ENCODE peak calls at places on chromosomes 6 and 20, in five cellular contexts. One of them, this sample, is unnamed.

GRCh38 chr6:167091149-167092107 is 31.5 kb upstream of the CCR6 start:
- DNase-seq in GM12878: no peak
- DNase-seq in Panc1: no peak
- DNase-seq in SK-N-SH: peak
- DNase-seq in H1: no peak
- DNase-seq in this sample: no peak

GRCh38 chr6:163820745-163821456 is 406.4 kb downstream of the QKI start:
- DNase-seq in GM12878: no peak
- DNase-seq in Panc1: no peak
- DNase-seq in SK-N-SH: peak
- DNase-seq in H1: no peak
- DNase-seq in this sample: no peak

GRCh38 chr6:167963589-167964057 is 33.8 kb upstream of the KIF25 start:
- DNase-seq in GM12878: no peak
- DNase-seq in Panc1: no peak
- DNase-seq in SK-N-SH: no peak
- DNase-seq in H1: no peak
- DNase-seq in this sample: no peak

GRCh38 chr6:149094934-149095341 is 222.6 kb upstream of the TAB2 start:
- DNase-seq in GM12878: no peak
- DNase-seq in Panc1: no peak
- DNase-seq in SK-N-SH: no peak
- DNase-seq in H1: no peak
- DNase-seq in this sample: no peak

GRCh38 chr6:64266351-64266821 is 630.8 kb downstream of the PHF3 start:
- DNase-seq in GM12878: peak
- DNase-seq in Panc1: no peak
- DNase-seq in SK-N-SH: no peak
- DNase-seq in H1: no peak
- DNase-seq in this sample: no peak

GRCh38 chr20:51220293-51220706 is 197.4 kb upstream of the KCNG1 start:
- DNase-seq in GM12878: no peak
- DNase-seq in Panc1: no peak
- DNase-seq in SK-N-SH: peak
- DNase-seq in H1: no peak
- DNase-seq in this sample: no peak

GRCh38 chr20:326645-327031 is 1.3 kb downstream of the SOX12 start:
- DNase-seq in GM12878: no peak
- DNase-seq in Panc1: no peak
- DNase-seq in SK-N-SH: no peak
- DNase-seq in H1: no peak
- DNase-seq in this sample: no peak

GRCh38 chr20:50645253-50646068 is 45.9 kb downstream of the RIPOR3 start:
- DNase-seq in GM12878: no peak
- DNase-seq in Panc1: peak
- DNase-seq in SK-N-SH: no peak
- DNase-seq in H1: peak
- DNase-seq in this sample: peak

GRCh38 chr6:150134280-150134920 is 8.4 kb upstream of the PPP1R14C start:
- DNase-seq in GM12878: no peak
- DNase-seq in Panc1: no peak
- DNase-seq in SK-N-SH: no peak
- DNase-seq in H1: no peak
- DNase-seq in this sample: no peak

GRCh38 chr6:84447651-84448050 is 220.2 kb upstream of the CEP162 start:
- DNase-seq in GM12878: no peak
- DNase-seq in Panc1: no peak
- DNase-seq in SK-N-SH: no peak
- DNase-seq in H1: no peak
- DNase-seq in this sample: no peak

GRCh38 chr6:26450240-26450639 is 7.5 kb upstream of the BTN2A1 start:
- DNase-seq in GM12878: no peak
- DNase-seq in Panc1: no peak
- DNase-seq in SK-N-SH: no peak
- DNase-seq in H1: no peak
- DNase-seq in this sample: no peak

GRCh38 chr6:108348655-108349349 is 53.9 kb downstream of the AFG1L start:
- DNase-seq in GM12878: peak
- DNase-seq in Panc1: no peak
- DNase-seq in SK-N-SH: no peak
- DNase-seq in H1: no peak
- DNase-seq in this sample: no peak

GRCh38 chr20:15507151-15507550 is 1066.1 kb downstream of the KIF16B start:
- DNase-seq in GM12878: no peak
- DNase-seq in Panc1: no peak
- DNase-seq in SK-N-SH: no peak
- DNase-seq in H1: no peak
- DNase-seq in this sample: no peak

GRCh38 chr20:15895126-15895525 is 678.1 kb downstream of the KIF16B start:
- DNase-seq in GM12878: no peak
- DNase-seq in Panc1: no peak
- DNase-seq in SK-N-SH: no peak
- DNase-seq in H1: no peak
- DNase-seq in this sample: no peak

GRCh38 chr6:105484238-105485161 is 81.6 kb upstream of the PREP start:
- DNase-seq in GM12878: no peak
- DNase-seq in Panc1: peak
- DNase-seq in SK-N-SH: peak
- DNase-seq in H1: no peak
- DNase-seq in this sample: peak

GRCh38 chr20:60431349-60431748 is 473.1 kb downstream of the CDH26 start:
- DNase-seq in GM12878: no peak
- DNase-seq in Panc1: no peak
- DNase-seq in SK-N-SH: no peak
- DNase-seq in H1: no peak
- DNase-seq in this sample: no peak

GRCh38 chr6:117776441-117776840 is 101.2 kb downstream of the NUS1 start:
- DNase-seq in GM12878: no peak
- DNase-seq in Panc1: no peak
- DNase-seq in SK-N-SH: no peak
- DNase-seq in H1: no peak
- DNase-seq in this sample: no peak

GRCh38 chr20:59933849-59934585 is 580 bp upstream of the SYCP2 start:
- DNase-seq in GM12878: no peak
- DNase-seq in Panc1: peak
- DNase-seq in SK-N-SH: peak
- DNase-seq in H1: no peak
- DNase-seq in this sample: peak

GRCh38 chr6:21588812-21589811 is 4.4 kb upstream of the SOX4 start:
- DNase-seq in GM12878: no peak
- DNase-seq in Panc1: no peak
- DNase-seq in SK-N-SH: peak
- DNase-seq in H1: no peak
- DNase-seq in this sample: peak

GRCh38 chr6:148760568-148761531 is 14.0 kb downstream of the UST start:
- DNase-seq in GM12878: peak
- DNase-seq in Panc1: no peak
- DNase-seq in SK-N-SH: no peak
- DNase-seq in H1: no peak
- DNase-seq in this sample: no peak

GRCh38 chr20:33566781-33567603 is 77.1 kb downstream of the CBFA2T2 start:
- DNase-seq in GM12878: no peak
- DNase-seq in Panc1: no peak
- DNase-seq in SK-N-SH: no peak
- DNase-seq in H1: no peak
- DNase-seq in this sample: no peak

GRCh38 chr20:58875111-58875510 is 22.6 kb downstream of the GNAS start:
- DNase-seq in GM12878: no peak
- DNase-seq in Panc1: no peak
- DNase-seq in SK-N-SH: no peak
- DNase-seq in H1: no peak
- DNase-seq in this sample: no peak

GRCh38 chr6:81767163-81768000 is 14.9 kb upstream of the TENT5A start:
- DNase-seq in GM12878: no peak
- DNase-seq in Panc1: no peak
- DNase-seq in SK-N-SH: no peak
- DNase-seq in H1: no peak
- DNase-seq in this sample: no peak

GRCh38 chr6:7448232-7448631 is 58.6 kb downstream of the RIOK1 start:
- DNase-seq in GM12878: no peak
- DNase-seq in Panc1: no peak
- DNase-seq in SK-N-SH: no peak
- DNase-seq in H1: no peak
- DNase-seq in this sample: no peak

GRCh38 chr20:47784599-47785320 is 521 bp downstream of the SULF2 start:
- DNase-seq in GM12878: no peak
- DNase-seq in Panc1: no peak
- DNase-seq in SK-N-SH: peak
- DNase-seq in H1: no peak
- DNase-seq in this sample: no peak

GRCh38 chr20:20368414-20369352 is 779 bp downstream of the INSM1 start:
- DNase-seq in GM12878: no peak
- DNase-seq in Panc1: no peak
- DNase-seq in SK-N-SH: peak
- DNase-seq in H1: no peak
- DNase-seq in this sample: no peak

GRCh38 chr6:87573307-87574024 is 16.3 kb downstream of the RARS2 start:
- DNase-seq in GM12878: no peak
- DNase-seq in Panc1: no peak
- DNase-seq in SK-N-SH: no peak
- DNase-seq in H1: no peak
- DNase-seq in this sample: no peak

GRCh38 chr6:21022343-21023107 is 488.3 kb downstream of the CDKAL1 start:
- DNase-seq in GM12878: peak
- DNase-seq in Panc1: peak
- DNase-seq in SK-N-SH: no peak
- DNase-seq in H1: no peak
- DNase-seq in this sample: peak

GRCh38 chr6:21026576-21027273 is 492.5 kb downstream of the CDKAL1 start:
- DNase-seq in GM12878: no peak
- DNase-seq in Panc1: no peak
- DNase-seq in SK-N-SH: no peak
- DNase-seq in H1: no peak
- DNase-seq in this sample: no peak

GRCh38 chr6:161429921-161430490 is 156.1 kb upstream of the AGPAT4 start:
- DNase-seq in GM12878: no peak
- DNase-seq in Panc1: no peak
- DNase-seq in SK-N-SH: no peak
- DNase-seq in H1: no peak
- DNase-seq in this sample: no peak

GRCh38 chr20:32382102-32382950 is 24.2 kb downstream of the ASXL1 start:
- DNase-seq in GM12878: no peak
- DNase-seq in Panc1: no peak
- DNase-seq in SK-N-SH: no peak
- DNase-seq in H1: no peak
- DNase-seq in this sample: no peak

GRCh38 chr6:55898342-55898741 is 23.0 kb upstream of the BMP5 start:
- DNase-seq in GM12878: no peak
- DNase-seq in Panc1: no peak
- DNase-seq in SK-N-SH: no peak
- DNase-seq in H1: no peak
- DNase-seq in this sample: no peak

GRCh38 chr6:36377594-36377993 is 9.9 kb downstream of the ETV7 start:
- DNase-seq in GM12878: no peak
- DNase-seq in Panc1: no peak
- DNase-seq in SK-N-SH: no peak
- DNase-seq in H1: no peak
- DNase-seq in this sample: no peak

DNA sequence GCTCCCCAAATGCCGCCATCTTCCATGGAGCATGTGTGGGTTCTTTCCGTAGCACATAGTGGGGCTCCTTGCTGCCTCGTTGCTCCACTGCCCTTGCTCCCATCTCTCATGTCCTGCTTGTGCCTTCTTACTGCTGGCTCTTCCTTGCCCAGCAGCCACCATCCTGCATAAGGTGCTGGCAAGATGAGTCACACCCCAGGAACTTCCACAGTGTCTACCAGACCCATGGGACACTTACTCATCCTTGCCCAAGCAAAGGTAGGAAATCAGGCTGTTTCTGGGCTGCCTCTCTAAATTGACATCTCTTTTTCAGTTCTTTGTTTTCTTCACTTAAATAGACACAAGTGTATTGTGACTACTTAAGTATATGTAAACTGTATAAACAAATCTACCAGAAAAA is 39.4 kb upstream of the RGS17 start:
- DNase-seq in GM12878: no peak
- DNase-seq in Panc1: no peak
- DNase-seq in SK-N-SH: no peak
- DNase-seq in H1: no peak
- DNase-seq in this sample: peak
- TF ChIP-seq SIN3A in GM12878: no peak
- TF ChIP-seq SIN3A in Panc1: no peak
- TF ChIP-seq SIN3A in SK-N-SH: no peak
- TF ChIP-seq SIN3A in H1: no peak
- TF ChIP-seq SIN3A in this sample: no peak

DNA sequence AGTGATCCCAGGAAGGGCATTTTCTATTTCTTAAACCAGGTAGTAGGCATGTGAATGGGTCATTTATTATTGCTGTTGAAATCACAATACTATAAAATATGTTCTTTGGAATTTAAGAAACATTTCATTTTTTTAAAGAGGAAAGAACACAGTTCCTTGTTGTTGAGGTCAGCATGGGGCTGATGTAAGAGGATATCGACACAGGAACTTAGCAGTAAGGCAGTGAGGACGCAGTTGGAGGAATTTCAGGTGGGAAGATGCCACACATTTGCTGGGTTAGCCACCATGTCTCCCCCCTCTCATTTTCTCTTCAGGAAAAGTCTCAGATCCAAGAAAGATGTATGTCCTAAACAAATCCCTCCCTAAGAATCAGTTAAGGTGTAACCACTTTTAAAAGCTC is 99.1 kb downstream of the TCP11 start:
- DNase-seq in GM12878: no peak
- DNase-seq in Panc1: no peak
- DNase-seq in SK-N-SH: no peak
- DNase-seq in H1: no peak
- DNase-seq in this sample: no peak
- TF ChIP-seq SIN3A in GM12878: no peak
- TF ChIP-seq SIN3A in Panc1: no peak
- TF ChIP-seq SIN3A in SK-N-SH: no peak
- TF ChIP-seq SIN3A in H1: no peak
- TF ChIP-seq SIN3A in this sample: no peak

GRCh38 chr6:14540276-14540675 is 422.7 kb downstream of the CD83 start:
- DNase-seq in GM12878: no peak
- DNase-seq in Panc1: no peak
- DNase-seq in SK-N-SH: no peak
- DNase-seq in H1: no peak
- DNase-seq in this sample: no peak
- TF ChIP-seq SIN3A in GM12878: no peak
- TF ChIP-seq SIN3A in Panc1: no peak
- TF ChIP-seq SIN3A in SK-N-SH: no peak
- TF ChIP-seq SIN3A in H1: no peak
- TF ChIP-seq SIN3A in this sample: no peak

DNA sequence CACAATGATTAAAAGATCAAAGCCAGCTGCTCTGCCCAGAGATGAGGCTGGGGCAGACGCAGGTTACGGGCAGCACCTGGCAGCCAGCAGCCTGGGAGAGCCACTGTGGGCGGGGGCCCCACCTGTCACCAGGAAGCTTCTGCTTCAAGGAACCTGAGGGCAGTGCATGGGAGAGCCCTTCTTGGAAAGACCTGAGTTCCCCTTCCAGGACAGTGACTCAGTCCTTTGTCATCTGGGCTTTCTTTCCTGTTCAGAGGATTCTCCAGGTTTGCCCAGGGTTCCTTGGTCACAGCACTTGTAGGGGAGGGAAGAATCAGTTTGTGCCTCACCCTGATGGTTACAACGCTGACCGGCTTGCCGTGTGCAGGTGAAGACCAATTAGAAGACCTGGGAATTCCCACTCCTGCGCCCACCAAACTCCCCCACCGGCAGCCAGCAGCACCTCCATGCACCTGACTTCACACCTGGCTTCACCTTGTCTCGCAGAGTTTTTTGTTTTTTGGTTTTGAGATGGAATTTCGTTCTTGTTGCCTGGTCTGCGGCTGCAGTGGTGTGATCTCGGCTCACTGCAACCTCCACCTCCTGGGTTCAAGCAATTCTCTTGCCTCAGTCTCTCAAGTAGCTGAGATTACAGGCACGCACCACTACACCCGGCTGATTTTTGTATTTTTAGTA is 2.0 kb downstream of the ZBP1 start:
- DNase-seq in GM12878: no peak
- DNase-seq in Panc1: no peak
- DNase-seq in SK-N-SH: no peak
- DNase-seq in H1: no peak
- DNase-seq in this sample: peak
- TF ChIP-seq SIN3A in GM12878: no peak
- TF ChIP-seq SIN3A in Panc1: no peak
- TF ChIP-seq SIN3A in SK-N-SH: no peak
- TF ChIP-seq SIN3A in H1: no peak
- TF ChIP-seq SIN3A in this sample: no peak